ENCODE peak calls at places on chromosomes 3 and 15, in five cellular contexts. R, M, Y, D and O are unnamed samples.

GRCh38 chr15:34327906-34328305 is 9.7 kb downstream of the SLC12A6 start:
- DNase-seq in R (no peak), M (no peak), Y (no peak), D (peak; percentile 62), O (no peak)

GRCh38 chr3:39138804-39139415 is 14.5 kb downstream of the CSRNP1 start:
- DNase-seq in R (no peak), M (no peak), Y (no peak), D (no peak), O (peak; percentile 35)

GRCh38 chr3:111369953-111370352 is 172.0 kb upstream of the CD96 start:
- DNase-seq in R (no peak), M (no peak), Y (no peak), D (no peak), O (peak; percentile 3)

GRCh38 chr3:195583831-195584542 is at the start of gene APOD:
- DNase-seq in R (no peak), M (no peak), Y (no peak), D (no peak), O (peak; percentile 57)

GRCh38 chr3:116770815-116771450 is 61.4 kb downstream of the TUSC7 start:
- DNase-seq in R (peak; percentile 55), M (peak; percentile 89), Y (peak; percentile 94), D (peak; percentile 69), O (peak; percentile 85)

GRCh38 chr3:25478358-25478757 is 50.3 kb downstream of the RARB start:
- DNase-seq in R (no peak), M (no peak), Y (no peak), D (no peak), O (no peak)

GRCh38 chr3:41265011-41265545 is 65.8 kb downstream of the CTNNB1 start:
- DNase-seq in R (no peak), M (no peak), Y (no peak), D (no peak), O (peak; percentile 57)

GRCh38 chr3:52423214-52423613 is 21.7 kb downstream of the SEMA3G start:
- DNase-seq in R (no peak), M (no peak), Y (no peak), D (no peak), O (no peak)

GRCh38 chr3:149898771-149899170 is 71.9 kb downstream of the PFN2 start:
- DNase-seq in R (no peak), M (no peak), Y (no peak), D (no peak), O (peak; percentile 51)

GRCh38 chr3:4994823-4995499 is 15.7 kb downstream of the BHLHE40 start:
- DNase-seq in R (no peak), M (no peak), Y (no peak), D (no peak), O (peak; percentile 98)

GRCh38 chr3:111352585-111352984 is 189.4 kb upstream of the CD96 start:
- DNase-seq in R (no peak), M (no peak), Y (no peak), D (no peak), O (no peak)

GRCh38 chr3:69433938-69434263 is 48.0 kb upstream of the FRMD4B start:
- DNase-seq in R (no peak), M (peak; percentile 81), Y (no peak), D (no peak), O (no peak)

GRCh38 chr15:82552861-82553260 is 12.6 kb upstream of the RPS17 start:
- DNase-seq in R (no peak), M (no peak), Y (no peak), D (no peak), O (no peak)

GRCh38 chr3:150363420-150363819 is 44.7 kb upstream of the TSC22D2 start:
- DNase-seq in R (no peak), M (no peak), Y (no peak), D (no peak), O (no peak)

GRCh38 chr3:59339818-59340217 is 290.0 kb upstream of the CFAP20DC start:
- DNase-seq in R (no peak), M (no peak), Y (no peak), D (no peak), O (no peak)

GRCh38 chr3:59338934-59339333 is 289.1 kb upstream of the CFAP20DC start:
- DNase-seq in R (no peak), M (no peak), Y (no peak), D (no peak), O (no peak)

GRCh38 chr3:59335338-59335737 is 285.5 kb upstream of the CFAP20DC start:
- DNase-seq in R (no peak), M (no peak), Y (no peak), D (no peak), O (no peak)

DNA sequence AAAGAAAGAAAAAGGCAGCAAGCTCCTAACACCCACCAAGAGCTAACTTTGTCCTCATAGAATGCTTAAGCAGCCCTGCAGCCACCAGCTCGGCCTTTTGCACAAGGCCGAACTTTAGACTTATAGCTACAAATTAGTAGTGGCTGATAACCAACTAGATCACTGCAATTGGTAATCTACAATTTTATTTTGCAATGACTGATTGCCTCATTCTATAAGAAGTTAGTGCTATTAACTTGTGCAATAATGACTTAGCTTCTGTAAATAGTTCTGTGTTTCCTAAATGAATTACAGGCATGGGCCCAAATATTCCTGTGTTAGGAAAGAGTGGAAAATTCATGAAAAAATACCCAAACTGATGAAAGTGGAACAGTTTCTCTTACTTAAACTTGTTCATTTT is 284.8 kb upstream of the CFAP20DC start:
- DNase-seq in R (no peak), M (no peak), Y (no peak), D (no peak), O (peak; percentile 72)
- H2AFZ ChIP-seq in R (no peak overlapping the region), M (no peak overlapping the region), Y (no peak overlapping the region), D (no peak overlapping the region), O (no peak overlapping the region)

DNA sequence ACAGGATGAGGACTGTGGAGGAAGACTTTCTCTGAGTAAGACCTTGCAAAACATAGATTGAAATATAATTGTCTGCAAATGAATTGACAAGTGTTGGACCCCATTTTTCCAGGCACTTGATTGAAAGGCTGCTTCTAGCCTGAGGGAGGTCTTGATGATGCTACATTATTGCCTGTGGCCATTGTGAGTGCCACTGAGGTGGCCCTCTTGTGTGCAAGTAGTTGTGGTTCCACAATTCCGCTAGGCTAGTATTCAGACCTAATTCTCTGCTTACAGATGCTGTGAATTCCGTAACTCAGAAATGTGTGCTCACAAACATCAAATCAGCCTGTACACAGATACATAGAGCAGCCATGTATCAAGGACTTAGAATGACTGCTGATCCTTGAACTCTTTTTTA is 34.6 kb downstream of the FNDC3B start:
- DNase-seq in R (no peak), M (no peak), Y (no peak), D (no peak), O (no peak)
- H3F3A ChIP-seq in R (no peaks in the 10 kb centered on the region), M (peaks cover 14% of the 10 kb centered on the region), Y (no peaks in the 10 kb centered on the region), D (no peaks in the 10 kb centered on the region), O (peaks cover 31% of the 10 kb centered on the region)

GRCh38 chr15:96327155-96327741 is 3.3 kb upstream of the NR2F2 start:
- DNase-seq in R (peak; percentile 65), M (peak; percentile 75), Y (peak; percentile 75), D (peak; percentile 88), O (peak; percentile 94)
- H2AFZ ChIP-seq in R (peak overlapping the region; percentile 74), M (no peak overlapping the region), Y (no peak overlapping the region), D (peak overlapping the region; percentile 91), O (peak overlapping the region; percentile 88)

GRCh38 chr3:101825904-101826445 is 23.3 kb upstream of the NFKBIZ start:
- DNase-seq in R (no peak), M (no peak), Y (no peak), D (no peak), O (peak; percentile 71)
- H3F3A ChIP-seq in R (peaks cover 17% of the 10 kb centered on the region), M (peaks cover 5% of the 10 kb centered on the region), Y (no peaks in the 10 kb centered on the region), D (peaks cover 34% of the 10 kb centered on the region), O (peaks cover 28% of the 10 kb centered on the region)

DNA sequence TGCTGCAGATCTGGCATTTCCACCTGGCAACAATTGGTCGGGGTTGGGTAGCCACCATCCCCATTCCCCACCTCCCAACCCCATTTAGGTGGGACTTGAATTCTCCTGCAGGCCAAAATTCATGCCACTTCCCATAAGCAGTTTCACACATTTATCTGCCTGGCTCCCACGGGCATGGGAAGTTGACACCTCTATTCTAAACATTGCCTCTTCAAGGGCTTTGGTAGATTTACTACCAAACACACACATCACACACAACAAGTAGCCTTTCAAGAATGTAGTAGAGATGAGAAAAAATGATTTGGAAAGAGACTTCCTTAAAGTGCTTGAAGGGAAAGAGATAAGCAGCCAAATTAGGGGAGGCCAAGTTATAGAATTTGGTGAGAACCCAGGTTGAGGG is 30.9 kb downstream of the ZBTB38 start:
- DNase-seq in R (no peak), M (no peak), Y (no peak), D (peak; percentile 38), O (no peak)
- H2AFZ ChIP-seq in R (no peak overlapping the region), M (no peak overlapping the region), Y (peak overlapping the region; percentile 57), D (no peak overlapping the region), O (no peak overlapping the region)

DNA sequence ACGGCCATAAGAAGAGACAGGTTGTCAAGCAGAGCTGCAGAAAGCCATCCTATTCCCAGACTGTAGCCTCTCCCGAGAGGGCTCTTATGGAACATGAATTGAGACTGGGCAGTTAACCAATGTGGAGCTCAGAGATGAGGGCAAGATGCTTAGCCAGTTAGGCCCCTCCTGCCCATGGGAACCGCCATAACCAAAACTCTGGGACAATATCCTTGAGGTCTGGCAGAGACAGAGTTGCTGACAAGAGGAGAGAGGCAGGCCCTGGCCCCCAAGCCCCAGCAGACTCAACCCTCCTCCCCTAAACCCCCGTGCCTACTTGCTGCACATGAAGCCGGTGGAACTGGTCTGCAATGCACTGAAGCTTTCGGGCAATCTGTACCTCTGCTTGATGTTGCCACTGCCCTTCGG is 4.8 kb downstream of the BMF start:
- DNase-seq in R (no peak), M (no peak), Y (no peak), D (no peak), O (peak; percentile 60)
- H3F3A ChIP-seq in R (peaks cover 22% of the 10 kb centered on the region), M (peaks cover 36% of the 10 kb centered on the region), Y (peaks cover 24% of the 10 kb centered on the region), D (peaks cover 61% of the 10 kb centered on the region), O (peaks cover 43% of the 10 kb centered on the region)

GRCh38 chr15:96334705-96335428 is 4.4 kb downstream of the NR2F2 start:
- DNase-seq in R (no peak), M (peak; percentile 15), Y (peak; percentile 12), D (no peak), O (peak; percentile 34)
- H2AFZ ChIP-seq in R (no peak overlapping the region), M (no peak overlapping the region), Y (no peak overlapping the region), D (no peak overlapping the region), O (no peak overlapping the region)

GRCh38 chr3:9385209-9385936 is 12.0 kb upstream of the SETD5 start:
- DNase-seq in R (no peak), M (no peak), Y (no peak), D (no peak), O (no peak)
- H3F3A ChIP-seq in R (peaks cover 67% of the 10 kb centered on the region), M (peaks cover 77% of the 10 kb centered on the region), Y (peaks cover 30% of the 10 kb centered on the region), D (peaks cover 45% of the 10 kb centered on the region), O (peaks cover 88% of the 10 kb centered on the region)